ENCODE peak calls at places on chromosomes 7 and 10, in five cellular contexts. C is K562, M is tibial nerve, R is A549, F is breast epithelium. S is an unnamed sample.

GRCh38 chr7:1899201-1899600 is 229.1 kb downstream of the ELFN1 start:
- DNase-seq in M (no peak), R (no peak), F (no peak), C (no peak), S (peak)

GRCh38 chr10:79356104-79356503 is 8.8 kb downstream of the PPIF start:
- DNase-seq in C (no peak), R (no peak), M (no peak), F (no peak), S (peak)

GRCh38 chr7:888081-889024 is 12.0 kb downstream of the GET4 start:
- DNase-seq in M (no peak), C (no peak), R (no peak), F (no peak), S (no peak)

GRCh38 chr7:45606050-45606449 is 31.9 kb downstream of the ADCY1 start:
- DNase-seq in R (no peak), M (no peak), F (peak), C (no peak), S (no peak)

GRCh38 chr7:30702200-30702599 is 19.9 kb upstream of the CRHR2 start:
- DNase-seq in R (no peak), C (no peak), F (no peak), M (no peak), S (no peak)

GRCh38 chr10:121262774-121263406 is 335.4 kb downstream of the FGFR2 start:
- DNase-seq in C (no peak), M (no peak), R (no peak), F (no peak), S (no peak)

GRCh38 chr7:150923191-150923590 is 54.9 kb downstream of the KCNH2 start:
- DNase-seq in R (no peak), F (no peak), M (no peak), C (no peak), S (no peak)

GRCh38 chr7:157522189-157522588 is 185.4 kb downstream of the DNAJB6 start:
- DNase-seq in R (no peak), F (peak), M (no peak), C (no peak), S (no peak)

GRCh38 chr10:95861401-95861800 is 46.4 kb upstream of the CC2D2B start:
- DNase-seq in C (no peak), F (no peak), R (no peak), M (no peak), S (no peak)

GRCh38 chr10:118523775-118524174 is 71.7 kb downstream of the PRLHR start:
- DNase-seq in C (no peak), F (no peak), R (no peak), M (no peak), S (no peak)

GRCh38 chr10:10977978-10978377 is 39.7 kb upstream of the CELF2 start:
- DNase-seq in R (no peak), M (no peak), F (no peak), C (no peak), S (no peak)

GRCh38 chr7:10972174-10972573 is 1.5 kb upstream of the PHF14 start:
- DNase-seq in M (no peak), F (no peak), C (no peak), R (no peak), S (no peak)

GRCh38 chr7:151282111-151282510 is 33.6 kb upstream of the SMARCD3 start:
- DNase-seq in F (no peak), R (no peak), C (no peak), M (no peak), S (no peak)

GRCh38 chr10:112295853-112296830 is 12.9 kb downstream of the TECTB start:
- DNase-seq in C (no peak), M (no peak), F (no peak), R (no peak), S (no peak)

GRCh38 chr7:83153419-83153818 is 9.3 kb downstream of the PCLO start:
- DNase-seq in M (no peak), R (no peak), F (no peak), C (no peak), S (no peak)

GRCh38 chr10:98318861-98319260 is 50.9 kb upstream of the LOXL4 start:
- DNase-seq in M (no peak), R (no peak), F (no peak), C (no peak), S (no peak)

DNA sequence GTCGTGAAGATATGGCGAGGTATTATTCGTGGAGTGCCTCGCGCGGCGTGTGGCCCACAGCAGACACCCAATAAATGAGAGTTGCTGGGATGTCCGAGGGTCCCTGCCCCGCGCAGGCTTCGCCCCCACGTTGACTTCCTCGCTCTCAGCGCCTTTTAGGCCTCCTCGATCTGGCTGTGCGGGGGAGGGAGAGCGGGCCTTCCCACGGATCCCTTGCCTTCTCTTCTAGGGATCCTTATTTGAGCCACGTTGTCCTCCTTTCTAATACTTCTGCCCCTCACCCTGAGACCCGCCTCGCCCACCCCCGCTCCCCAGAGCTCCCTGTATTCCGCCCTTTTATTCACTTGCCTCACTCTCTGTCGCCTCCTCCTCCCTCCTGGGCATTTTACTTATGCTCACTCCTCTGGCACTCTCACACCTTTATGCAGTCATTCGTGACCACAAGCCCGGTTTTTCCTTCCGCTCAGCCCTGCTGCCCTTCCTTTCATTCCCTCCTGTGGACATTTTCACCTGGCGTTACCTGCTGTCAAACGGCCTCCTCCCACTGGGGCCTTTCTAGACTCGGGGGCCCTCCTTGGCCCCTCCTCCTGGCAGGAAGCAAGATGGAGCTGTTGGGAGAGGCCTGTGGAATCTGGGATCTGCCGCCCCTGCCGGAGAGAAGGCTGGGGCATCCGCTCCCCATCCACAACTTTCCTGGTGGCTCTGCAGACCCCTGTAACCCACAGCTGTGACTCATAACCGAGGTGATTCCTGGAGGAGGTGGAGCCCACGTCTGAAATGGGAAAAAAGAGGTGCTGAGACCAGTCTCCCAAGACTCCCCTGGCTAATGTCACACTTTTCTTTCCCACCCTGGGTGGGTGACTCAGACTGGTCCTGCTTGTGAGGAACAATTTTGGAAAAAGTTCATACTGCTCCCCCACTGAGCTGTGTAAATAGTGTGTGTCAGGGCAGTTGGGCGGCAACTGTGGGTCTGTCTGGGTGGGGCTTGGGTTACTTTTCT is 1.0 kb downstream of the VCL start:
- DNase-seq in C (peak), M (peak), F (peak), R (peak), S (peak)
- TF ChIP-seq POLR2A in C (no peak), M (peak), F (no peak), R (no peak), S (peak)

GRCh38 chr7:40884226-40884625 is 749.4 kb downstream of the SUGCT start:
- DNase-seq in M (no peak), R (no peak), C (no peak), F (no peak), S (no peak)

GRCh38 chr7:40881405-40881926 is 746.7 kb downstream of the SUGCT start:
- DNase-seq in C (no peak), R (no peak), M (no peak), F (no peak), S (no peak)

GRCh38 chr7:40882071-40882658 is 747.4 kb downstream of the SUGCT start:
- DNase-seq in F (no peak), M (no peak), R (no peak), C (no peak), S (no peak)

GRCh38 chr7:40885503-40885902 is 750.7 kb downstream of the SUGCT start:
- DNase-seq in R (no peak), C (no peak), F (no peak), M (no peak), S (peak)

DNA sequence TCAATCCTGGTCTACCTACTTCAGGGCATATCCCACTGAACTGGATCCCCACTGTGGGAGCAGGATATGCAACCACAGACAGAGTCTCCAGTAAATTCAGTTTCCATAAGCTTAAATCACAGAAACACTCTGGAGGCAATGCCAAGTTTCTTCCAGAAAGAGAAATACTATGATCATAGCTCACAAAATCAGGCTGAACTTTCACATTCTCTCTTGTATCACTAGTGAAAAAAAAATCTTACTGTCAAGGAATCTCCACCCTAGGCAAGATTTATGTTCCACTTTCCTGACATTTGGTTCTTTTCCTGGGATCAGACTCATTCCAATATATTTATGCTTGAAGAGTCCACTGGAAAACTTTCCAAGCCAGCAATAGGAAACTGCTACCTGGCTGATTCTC is 749.0 kb downstream of the SUGCT start:
- DNase-seq in M (no peak), F (no peak), R (no peak), C (no peak), S (no peak)
- TF ChIP-seq POLR2A in M (no peak), F (no peak), R (no peak), C (no peak), S (no peak)

DNA sequence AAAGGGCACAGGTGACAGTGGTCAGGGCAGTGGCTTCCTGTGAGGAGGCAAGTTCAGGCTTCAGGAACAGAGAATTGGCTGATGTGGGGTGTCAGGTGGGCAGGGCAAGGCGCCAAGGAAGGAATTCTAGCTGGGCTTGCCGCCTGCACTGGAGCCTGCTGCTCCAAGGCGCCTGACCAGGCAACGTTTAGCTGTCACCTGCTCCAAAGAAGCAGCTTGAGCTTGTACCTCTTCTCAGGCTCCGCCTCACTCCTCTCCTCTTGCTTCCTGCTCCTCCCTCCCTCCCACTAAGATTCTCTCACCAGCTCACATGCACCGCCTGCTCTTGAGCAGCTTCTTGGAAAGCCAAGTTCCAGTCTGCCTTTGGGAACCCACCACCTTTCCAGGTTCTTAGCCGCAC is 187.4 kb upstream of the GRB10 start:
- DNase-seq in R (no peak), F (no peak), M (no peak), C (no peak), S (no peak)
- TF ChIP-seq POLR2A in R (no peak), F (no peak), M (no peak), C (no peak), S (no peak)

DNA sequence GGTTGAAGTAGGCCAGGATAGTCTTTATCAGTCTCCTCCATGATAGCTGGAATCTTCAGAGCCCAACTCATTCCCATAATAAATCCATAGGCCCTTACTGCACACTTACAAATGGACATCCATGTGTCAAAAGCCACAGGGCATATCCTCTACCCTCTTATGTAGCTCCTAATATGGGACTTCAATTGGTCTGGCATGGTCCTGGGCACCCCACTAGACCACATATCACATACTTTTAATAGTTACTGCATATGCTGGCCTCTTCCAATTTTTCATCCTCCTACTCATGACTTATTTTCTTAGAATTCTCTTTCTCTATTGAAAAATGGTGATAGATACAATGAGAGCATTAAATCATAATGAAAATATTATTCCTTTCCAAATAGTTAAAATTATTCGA is 169.2 kb downstream of the MAGI2 start:
- DNase-seq in M (no peak), F (no peak), C (no peak), R (no peak), S (no peak)
- TF ChIP-seq POLR2A in M (no peak), F (no peak), C (no peak), R (no peak), S (no peak)

GRCh38 chr10:63629363-63630084 is 108.3 kb downstream of the REEP3 start:
- DNase-seq in R (peak), M (peak), C (peak), F (peak), S (peak)

GRCh38 chr10:63630928-63631685 is 109.9 kb downstream of the REEP3 start:
- DNase-seq in R (no peak), M (peak), F (no peak), C (no peak), S (no peak)

GRCh38 chr10:63631971-63632370 is 110.8 kb downstream of the REEP3 start:
- DNase-seq in F (no peak), M (no peak), R (no peak), C (no peak), S (no peak)

GRCh38 chr10:63628526-63629362 is 107.5 kb downstream of the REEP3 start:
- DNase-seq in M (peak), C (peak), F (no peak), R (no peak), S (peak)

GRCh38 chr10:63630085-63630927 is 109.1 kb downstream of the REEP3 start:
- DNase-seq in R (peak), F (peak), M (peak), C (peak), S (peak)
- TF ChIP-seq POLR2A in R (peak), F (peak), M (peak), C (peak), S (peak)

DNA sequence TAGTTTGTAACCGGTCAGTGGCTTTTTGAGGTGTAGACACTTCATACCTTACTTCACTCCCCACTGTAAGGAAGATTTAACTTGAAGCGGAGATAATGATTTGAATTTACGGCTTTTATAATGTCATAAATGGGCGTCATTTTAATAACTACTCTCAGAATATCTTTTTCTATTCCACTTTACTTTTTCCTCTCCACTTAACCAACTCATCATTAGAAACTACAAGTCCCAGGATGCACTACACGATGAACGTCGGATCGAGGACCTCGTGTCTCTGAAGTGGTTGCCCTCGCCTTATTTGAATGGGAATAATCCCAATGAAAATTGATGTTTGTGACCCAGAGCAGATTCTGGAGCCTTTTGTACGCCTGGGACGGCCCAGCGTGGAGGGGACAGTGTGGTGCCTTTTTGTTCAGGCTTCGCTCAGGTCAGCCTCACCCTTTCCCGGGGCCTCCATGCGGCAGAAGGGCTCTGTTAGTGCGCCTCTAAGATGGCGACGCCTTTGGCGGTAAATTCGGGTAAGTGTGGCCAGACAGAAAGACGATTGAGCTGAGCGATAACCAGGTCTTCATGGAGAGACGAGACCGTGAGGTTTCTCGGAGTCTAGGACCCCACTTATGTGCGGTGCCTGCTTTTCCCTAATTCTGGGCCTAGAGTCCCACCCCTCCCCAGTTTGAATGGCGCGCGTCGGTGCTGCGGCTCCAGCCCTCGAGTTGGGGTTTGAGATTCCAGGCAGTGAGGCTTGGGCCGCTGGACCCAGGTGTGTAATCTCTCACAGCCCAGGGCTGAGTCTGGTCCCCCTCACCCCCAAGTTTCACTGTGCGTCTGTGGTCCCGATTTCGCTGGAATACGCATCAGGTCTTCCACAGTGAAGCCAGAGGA is at the start of gene NUP205:
- DNase-seq in R (peak), C (peak), F (no peak), M (peak), S (peak)
- TF ChIP-seq POLR2A in R (peak), C (peak), F (no peak), M (peak), S (peak)

S was measured in H54.